ENCODE peak calls at places on chromosomes 11 and 22, in five cellular contexts. D is BJ, J is lower lobe of right lung, K is PC-9, S is ovary. Z is an unnamed sample. For H3K36me3, the result is how much of the 10 kb centered on the place peaks cover.

GRCh38 chr11:69654001-69654659 is 13.2 kb downstream of the CCND1 start:
- DNase-seq in D (no peak), J (no peak), K (no peak), S (no peak), Z (peak)

GRCh38 chr11:103897156-103897555 is 139.3 kb upstream of the DDI1 start:
- DNase-seq in D (no peak), J (no peak), K (no peak), S (no peak), Z (no peak)

GRCh38 chr11:9330387-9331384 is 16.3 kb upstream of the TMEM41B start:
- DNase-seq in D (peak), J (peak), K (peak), S (no peak), Z (no peak)

GRCh38 chr11:62069374-62069773 is 54.4 kb upstream of the INCENP start:
- DNase-seq in D (no peak), J (no peak), K (no peak), S (no peak), Z (no peak)

GRCh38 chr11:114258696-114259095 is 37.5 kb upstream of the NNMT start:
- DNase-seq in D (no peak), J (peak), K (no peak), S (no peak), Z (no peak)

GRCh38 chr11:61160487-61161189 is 588 bp downstream of the VPS37C start:
- DNase-seq in D (no peak), J (no peak), K (no peak), S (no peak), Z (no peak)

GRCh38 chr22:32354360-32355351 is 3.0 kb upstream of the RFPL3 start:
- DNase-seq in D (no peak), J (no peak), K (no peak), S (no peak), Z (no peak)

GRCh38 chr11:112977620-112978212 is 16.5 kb downstream of the NCAM1 start:
- DNase-seq in D (no peak), J (no peak), K (no peak), S (no peak), Z (no peak)

GRCh38 chr11:19660076-19660475 is 52.6 kb upstream of the NAV2 start:
- DNase-seq in D (no peak), J (no peak), K (peak), S (no peak), Z (peak)

GRCh38 chr11:104853276-104853675 is 45.0 kb downstream of the CASP12 start:
- DNase-seq in D (no peak), J (no peak), K (no peak), S (no peak), Z (no peak)

GRCh38 chr11:6298605-6299004 is 21.7 kb downstream of the CAVIN3 start:
- DNase-seq in D (no peak), J (no peak), K (peak), S (no peak), Z (no peak)

GRCh38 chr11:31246451-31247165 is 122.9 kb downstream of the DCDC1 start:
- DNase-seq in D (no peak), J (no peak), K (no peak), S (no peak), Z (peak)

GRCh38 chr22:35138521-35138920 is 72.6 kb downstream of the ISX start:
- DNase-seq in D (no peak), J (no peak), K (no peak), S (no peak), Z (no peak)

GRCh38 chr22:35135165-35135564 is 69.2 kb downstream of the ISX start:
- DNase-seq in D (no peak), J (no peak), K (no peak), S (no peak), Z (no peak)

DNA sequence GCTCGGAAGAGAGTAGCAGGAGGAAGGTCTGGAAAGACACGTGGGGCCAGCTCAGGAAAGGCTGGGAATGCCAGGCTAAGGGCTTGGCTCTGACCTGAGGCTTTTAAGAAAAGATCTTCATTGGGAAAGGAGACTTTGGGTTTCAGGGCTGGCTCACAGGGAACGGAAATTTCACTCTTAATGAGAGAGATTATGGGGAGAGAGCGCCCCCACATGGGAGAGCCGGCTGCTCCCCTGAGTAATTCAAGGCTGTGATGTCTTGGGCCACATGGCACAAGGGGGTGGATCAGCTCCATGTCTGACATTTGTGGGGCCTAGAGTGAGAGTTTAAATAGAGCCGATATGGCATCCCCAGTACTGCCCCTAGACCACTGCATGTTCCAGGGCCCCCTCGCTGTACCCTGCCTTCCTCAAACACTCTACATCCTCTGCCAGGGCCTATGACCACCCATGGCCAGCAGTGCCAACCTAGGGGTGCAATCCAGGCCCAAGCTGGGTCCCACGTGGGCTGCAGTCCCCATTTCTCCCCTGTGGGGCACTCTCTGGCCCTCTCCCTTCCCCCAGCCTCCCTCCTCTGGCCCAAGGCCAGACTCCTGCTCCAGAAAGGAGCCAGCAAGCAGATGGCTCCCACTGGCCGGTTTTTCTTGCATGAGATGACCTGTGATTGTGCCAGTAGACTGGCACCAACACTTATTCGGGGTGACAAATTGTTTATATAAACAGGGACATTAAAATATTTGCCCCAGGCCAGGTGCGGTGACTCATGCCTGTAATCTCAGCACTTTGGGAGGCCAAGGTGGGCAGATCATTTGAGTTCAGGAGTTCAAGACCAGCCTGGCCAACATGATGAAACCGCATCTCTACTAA is 75.2 kb downstream of the ISX start:
- DNase-seq in D (no peak), J (no peak), K (peak), S (no peak), Z (no peak)
- TF ChIP-seq CTCF in D (no peak), J (no peak), K (peak), S (no peak), Z (peak)

GRCh38 chr11:45857834-45858492 is 10.7 kb downstream of the CRY2 start:
- DNase-seq in D (peak), J (peak), K (no peak), S (peak), Z (no peak)
- H3K36me3 ChIP-seq in D (under half), J (half or more), K (under half), S (under half), Z (under half)

DNA sequence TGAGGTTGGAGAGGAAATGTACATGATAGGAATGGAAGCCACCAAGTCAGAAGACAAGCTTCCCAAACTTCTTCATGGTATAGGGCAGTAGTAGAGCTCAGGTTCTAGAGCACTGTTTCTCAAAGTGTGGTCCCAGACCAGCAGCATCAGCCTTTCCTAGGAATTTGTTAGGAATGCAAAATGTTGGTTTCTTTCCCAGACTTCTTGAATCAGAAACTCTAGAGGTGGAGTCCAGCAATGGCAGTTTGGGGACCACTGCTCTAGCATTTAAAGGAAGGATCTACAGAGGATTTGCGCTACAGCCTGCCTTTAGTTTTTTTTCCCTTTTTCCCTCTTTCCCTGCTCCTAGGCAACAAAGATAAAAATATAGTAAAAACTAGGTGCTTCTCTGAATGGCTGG is 17.0 kb upstream of the MMP12 start:
- DNase-seq in D (no peak), J (no peak), K (no peak), S (no peak), Z (no peak)
- TF ChIP-seq CTCF in D (peak), J (no peak), K (no peak), S (no peak), Z (no peak)

GRCh38 chr22:42591987-42592386 is 22.7 kb downstream of the POLDIP3 start:
- DNase-seq in D (no peak), J (no peak), K (no peak), S (no peak), Z (no peak)

GRCh38 chr22:42596376-42596775 is 18.3 kb downstream of the POLDIP3 start:
- DNase-seq in D (no peak), J (no peak), K (no peak), S (no peak), Z (no peak)

GRCh38 chr22:42601879-42602465 is 12.7 kb downstream of the POLDIP3 start:
- DNase-seq in D (no peak), J (no peak), K (no peak), S (no peak), Z (no peak)

GRCh38 chr22:42595434-42595833 is 19.2 kb downstream of the POLDIP3 start:
- DNase-seq in D (no peak), J (no peak), K (no peak), S (no peak), Z (no peak)

GRCh38 chr22:42596863-42597530 is 17.7 kb downstream of the POLDIP3 start:
- DNase-seq in D (no peak), J (no peak), K (no peak), S (no peak), Z (no peak)
- H3K36me3 ChIP-seq in D (under half), J (half or more), K (under half), S (under half), Z (under half)

GRCh38 chr22:50626856-50627451 is 998 bp downstream of the ARSA start:
- DNase-seq in D (no peak), J (no peak), K (no peak), S (peak), Z (no peak)

GRCh38 chr22:50627452-50627913 is 469 bp downstream of the ARSA start:
- DNase-seq in D (no peak), J (no peak), K (no peak), S (no peak), Z (no peak)

GRCh38 chr22:50625131-50625567 is 2.8 kb downstream of the ARSA start:
- DNase-seq in D (no peak), J (no peak), K (no peak), S (no peak), Z (no peak)

GRCh38 chr22:50625568-50626313 is 2.2 kb downstream of the ARSA start:
- DNase-seq in D (no peak), J (no peak), K (no peak), S (no peak), Z (no peak)

GRCh38 chr22:50626314-50626855 is 1.6 kb downstream of the ARSA start:
- DNase-seq in D (no peak), J (no peak), K (no peak), S (no peak), Z (no peak)
- TF ChIP-seq CTCF in D (no peak), J (no peak), K (peak), S (no peak), Z (no peak)

GRCh38 chr22:38174626-38175025 is 7.0 kb downstream of the PLA2G6 start:
- DNase-seq in D (no peak), J (no peak), K (no peak), S (no peak), Z (no peak)

GRCh38 chr22:38170469-38170868 is 11.2 kb downstream of the PLA2G6 start:
- DNase-seq in D (no peak), J (no peak), K (no peak), S (no peak), Z (no peak)

GRCh38 chr22:38172016-38172431 is 9.6 kb downstream of the PLA2G6 start:
- DNase-seq in D (no peak), J (no peak), K (no peak), S (no peak), Z (no peak)

GRCh38 chr22:38173156-38173906 is 8.3 kb downstream of the PLA2G6 start:
- DNase-seq in D (no peak), J (no peak), K (no peak), S (no peak), Z (no peak)

GRCh38 chr22:38172489-38173155 is 9.0 kb downstream of the PLA2G6 start:
- DNase-seq in D (no peak), J (peak), K (peak), S (no peak), Z (peak)
- H3K36me3 ChIP-seq in D (under half), J (under half), K (under half), S (under half), Z (under half)

GRCh38 chr22:20238567-20239062 is 29.5 kb downstream of the RTN4R start:
- DNase-seq in D (no peak), J (peak), K (peak), S (peak), Z (peak)
- TF ChIP-seq CTCF in D (peak), J (peak), K (peak), S (peak), Z (peak)

GRCh38 chr22:46979506-46979905 is 217.1 kb downstream of the TBC1D22A start:
- DNase-seq in D (no peak), J (no peak), K (no peak), S (no peak), Z (no peak)
- H3K36me3 ChIP-seq in D (under half), J (under half), K (under half), S (under half), Z (under half)

GRCh38 chr22:43409800-43410199 is 2.0 kb upstream of the MPPED1 start:
- DNase-seq in D (no peak), J (peak), K (no peak), S (no peak), Z (no peak)

GRCh38 chr22:43406186-43406790 is 5.5 kb upstream of the MPPED1 start:
- DNase-seq in D (no peak), J (no peak), K (no peak), S (no peak), Z (no peak)

GRCh38 chr22:43409046-43409445 is 2.8 kb upstream of the MPPED1 start:
- DNase-seq in D (no peak), J (no peak), K (no peak), S (no peak), Z (no peak)

GRCh38 chr22:43408009-43408408 is 3.8 kb upstream of the MPPED1 start:
- DNase-seq in D (no peak), J (peak), K (no peak), S (no peak), Z (no peak)

DNA sequence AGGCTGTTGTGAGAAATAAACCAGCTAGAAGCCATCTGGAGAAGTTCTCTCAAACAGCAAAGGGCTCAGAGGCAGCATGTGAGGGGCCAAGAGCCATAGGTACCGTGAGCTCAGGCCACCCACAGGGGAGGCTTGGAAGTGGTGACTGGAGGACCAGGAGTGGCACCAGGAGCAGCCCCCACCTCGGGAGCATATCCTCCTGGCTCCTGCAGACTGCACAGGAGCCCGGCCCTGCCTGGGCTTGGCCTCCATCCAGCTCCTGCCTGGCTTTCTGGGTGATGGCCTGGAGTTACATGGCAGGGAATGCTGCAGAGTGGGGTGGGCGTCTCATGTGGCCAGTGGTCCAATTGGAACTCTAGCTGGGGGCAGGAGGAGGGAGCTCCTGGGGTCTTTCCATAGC is 4.2 kb upstream of the MPPED1 start:
- DNase-seq in D (no peak), J (peak), K (no peak), S (no peak), Z (no peak)
- TF ChIP-seq CTCF in D (no peak), J (no peak), K (no peak), S (no peak), Z (no peak)